ENCODE peak calls at places on chromosome 20, in ten cellular contexts. D, M, H, L, F, K, S, A, C and P are unnamed samples.

GRCh38 chr20:47540443-47541354 is 39.0 kb downstream of the NCOA3 start:
- DNase-seq in D (no peak), M (no peak), H (no peak), L (no peak), F (no peak), K (peak), S (no peak), A (no peak), C (no peak), P (no peak)

GRCh38 chr20:13034115-13034514 is 25.3 kb downstream of the SPTLC3 start:
- DNase-seq in D (no peak), M (no peak), H (no peak), L (no peak), F (no peak), K (no peak), S (no peak), A (no peak), C (no peak), P (no peak)

GRCh38 chr20:48282591-48283228 is 497.4 kb upstream of the SULF2 start:
- DNase-seq in D (no peak), M (no peak), H (peak), L (no peak), F (no peak), K (no peak), S (no peak), A (peak), C (no peak), P (no peak)

GRCh38 chr20:25984933-25985332 is 288.3 kb upstream of the ZNF337 start:
- DNase-seq in D (no peak), M (peak), H (no peak), L (peak), F (peak), K (no peak), S (peak), A (no peak), C (peak), P (no peak)

GRCh38 chr20:12605751-12606150 is 403.0 kb upstream of the SPTLC3 start:
- DNase-seq in D (no peak), M (no peak), H (no peak), L (no peak), F (no peak), K (no peak), S (no peak), A (no peak), C (no peak), P (no peak)

GRCh38 chr20:50193851-50194830 is 3.5 kb downstream of the CEBPB start:
- DNase-seq in D (no peak), M (no peak), H (no peak), L (no peak), F (peak), K (peak), S (no peak), A (no peak), C (no peak), P (no peak)

GRCh38 chr20:19934792-19935491 is 82.2 kb upstream of the NAA20 start:
- DNase-seq in D (no peak), M (peak), H (peak), L (no peak), F (no peak), K (no peak), S (no peak), A (no peak), C (no peak), P (no peak)

GRCh38 chr20:57660510-57661199 is 40.4 kb upstream of the ZBP1 start:
- DNase-seq in D (no peak), M (peak), H (no peak), L (no peak), F (no peak), K (no peak), S (no peak), A (no peak), C (no peak), P (no peak)

GRCh38 chr20:52411611-52412010 is 220.0 kb upstream of the ZFP64 start:
- DNase-seq in D (no peak), M (no peak), H (no peak), L (no peak), F (no peak), K (no peak), S (no peak), A (no peak), C (no peak), P (no peak)